ENCODE peak calls at places on chromosomes 5 and 9, in nine cellular contexts. F is HepG2, H is H1, B is lower leg skin, D is suprapubic skin, A is A549, Z is IMR-90, X is uterus, M is sigmoid colon. V is an unnamed sample.

GRCh38 chr5:170538096-170538465 is 34.3 kb downstream of the KCNIP1 start:
- DNase-seq in M (no peak), D (peak; percentile 11), B (peak; percentile 3), Z (no peak), X (no peak), A (no peak), F (no peak), H (no peak), V (no peak)

GRCh38 chr9:86966852-86967511 is 19.7 kb upstream of the GAS1 start:
- DNase-seq in D (no peak), Z (no peak), F (no peak), A (no peak), H (no peak), X (no peak), B (no peak), M (peak; percentile 83), V (no peak)

GRCh38 chr5:54719384-54720306 is 202.1 kb downstream of the SNX18 start:
- DNase-seq in A (no peak), B (no peak), D (no peak), X (no peak), F (no peak), H (peak; percentile 38), M (no peak), Z (peak; percentile 81), V (no peak)

GRCh38 chr9:971901-972511 is 4.4 kb upstream of the DMRT3 start:
- DNase-seq in X (no peak), F (no peak), H (no peak), B (peak; percentile 83), Z (no peak), A (no peak), M (no peak), D (peak; percentile 64), V (no peak)

GRCh38 chr5:138824516-138824915 is 50.6 kb downstream of the LRRTM2 start:
- DNase-seq in Z (peak; percentile 15), B (no peak), X (no peak), M (no peak), H (no peak), D (no peak), F (no peak), A (no peak), V (peak; percentile 88)

GRCh38 chr9:93082841-93083411 is 13.1 kb upstream of the CARD19 start:
- DNase-seq in F (no peak), B (peak; percentile 77), Z (no peak), A (no peak), M (peak; percentile 46), X (peak; percentile 14), D (peak; percentile 50), H (no peak), V (peak; percentile 34)

GRCh38 chr9:13083973-13084528 is 195.4 kb downstream of the MPDZ start:
- DNase-seq in D (no peak), M (no peak), B (no peak), F (no peak), Z (peak; percentile 66), X (no peak), A (no peak), H (no peak), V (no peak)

GRCh38 chr9:84703793-84704192 is 34.3 kb downstream of the NTRK2 start:
- DNase-seq in Z (no peak), D (no peak), H (no peak), M (no peak), B (no peak), X (no peak), F (no peak), A (no peak), V (no peak)

GRCh38 chr5:180797256-180798192 is 5.1 kb downstream of the MGAT1 start:
- DNase-seq in H (no peak), Z (no peak), M (peak; percentile 49), A (no peak), B (no peak), D (no peak), X (no peak), F (no peak), V (no peak)

GRCh38 chr5:135246923-135247795 is 151.9 kb downstream of the MACROH2A1 start:
- DNase-seq in D (peak; percentile 45), Z (peak; percentile 98), H (no peak), A (peak; percentile 86), B (peak; percentile 80), F (no peak), X (peak; percentile 48), M (peak; percentile 64), V (peak; percentile 69)

GRCh38 chr9:109035684-109036423 is 22.6 kb upstream of the CTNNAL1 start:
- DNase-seq in D (no peak), X (peak; percentile 61), M (no peak), B (no peak), Z (peak; percentile 85), F (peak; percentile 90), H (no peak), A (peak; percentile 50), V (peak; percentile 81)

GRCh38 chr9:72353455-72354116 is 11.4 kb downstream of the ZFAND5 start:
- DNase-seq in M (no peak), F (peak; percentile 38), B (no peak), A (no peak), D (no peak), X (no peak), Z (no peak), H (no peak), V (no peak)

GRCh38 chr9:88680505-88681160 is 145.7 kb downstream of the NXNL2 start:
- DNase-seq in A (no peak), D (no peak), F (no peak), Z (peak; percentile 37), H (no peak), M (no peak), B (no peak), X (no peak), V (no peak)

DNA sequence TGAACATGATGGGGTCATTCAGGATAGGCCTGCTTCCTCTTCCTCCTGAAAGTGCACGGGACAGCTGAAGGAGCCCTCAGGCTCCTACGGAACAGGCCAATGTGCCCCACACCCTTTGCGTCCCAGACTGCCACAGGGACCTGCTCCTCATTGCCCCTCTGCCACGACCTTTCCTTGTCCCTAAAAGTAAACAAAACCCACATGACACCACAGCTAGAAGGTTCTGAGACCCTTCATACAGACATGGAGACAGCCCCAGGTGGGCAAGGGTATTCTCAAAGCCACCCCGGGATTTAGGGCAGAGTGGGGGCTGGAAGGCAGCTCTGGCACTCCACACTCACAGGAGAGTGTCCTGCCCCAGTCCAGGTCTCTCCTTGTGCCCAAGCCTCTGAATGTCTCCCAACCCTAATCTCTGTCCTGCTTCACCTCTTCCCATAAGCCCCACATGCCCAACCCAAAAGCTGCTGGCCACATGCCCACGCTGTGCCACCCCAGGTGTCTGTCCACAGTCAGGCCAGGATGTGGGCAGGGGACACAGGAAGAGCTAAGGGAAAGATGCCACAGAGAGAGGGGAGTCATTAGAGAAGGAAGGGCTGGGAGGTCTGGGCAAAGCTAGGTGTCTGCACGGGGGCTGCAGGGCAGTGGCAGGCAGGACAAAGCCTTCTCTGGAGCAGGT is 800 bp downstream of the AMBP start:
- DNase-seq in A (no peak), H (no peak), F (no peak), B (no peak), Z (no peak), D (peak; percentile 33), X (no peak), M (no peak), V (no peak)
- H3K4me3 ChIP-seq in A (no peak overlapping the region), H (no peak overlapping the region), F (peak overlapping the region; percentile 76), B (no peak overlapping the region), Z (no peak overlapping the region), D (no peak overlapping the region), X (no peak overlapping the region), M (no peak overlapping the region), V (no peak overlapping the region)

GRCh38 chr9:136342191-136343120 is 15.1 kb downstream of the GPSM1 start:
- DNase-seq in M (peak; percentile 93), F (no peak), B (peak; percentile 95), X (peak; percentile 82), H (peak; percentile 80), D (no peak), A (no peak), Z (peak; percentile 83), V (peak; percentile 93)
- TF ChIP-seq POLR2A in M (no peak), F (no peak), B (no peak), X (peak; percentile 24), H (peak; percentile 32), D (no peak), A (no peak), Z (no peak), V (no peak)

GRCh38 chr5:10567781-10568321 is 4.0 kb downstream of the ANKRD33B start:
- DNase-seq in Z (peak; percentile 75), D (no peak), A (no peak), F (no peak), M (peak; percentile 49), H (no peak), B (peak; percentile 74), X (peak; percentile 51), V (no peak)

GRCh38 chr5:10564838-10565784 is 1.2 kb downstream of the ANKRD33B start:
- DNase-seq in Z (no peak), A (no peak), M (no peak), X (no peak), H (no peak), D (no peak), B (peak; percentile 89), F (no peak), V (no peak)

GRCh38 chr5:10565785-10566506 is 2.1 kb downstream of the ANKRD33B start:
- DNase-seq in F (no peak), D (no peak), Z (no peak), X (no peak), H (no peak), M (peak; percentile 48), B (peak; percentile 88), A (no peak), V (no peak)

GRCh38 chr5:10567181-10567591 is 3.3 kb downstream of the ANKRD33B start:
- DNase-seq in D (no peak), F (no peak), A (no peak), Z (no peak), B (peak; percentile 80), H (no peak), M (no peak), X (no peak), V (no peak)

GRCh38 chr5:10566556-10567068 is 2.7 kb downstream of the ANKRD33B start:
- DNase-seq in H (no peak), D (no peak), F (no peak), A (no peak), X (no peak), M (no peak), B (peak; percentile 73), Z (no peak), V (no peak)
- H3K4me3 ChIP-seq in H (no peak overlapping the region), D (peak overlapping the region; percentile 81), F (no peak overlapping the region), A (peak overlapping the region; percentile 89), X (peak overlapping the region; percentile 66), M (peak overlapping the region; percentile 52), B (no peak overlapping the region), Z (peak overlapping the region; percentile 99), V (no peak overlapping the region)

GRCh38 chr5:90477073-90477472 is 2.4 kb downstream of the POLR3G start:
- DNase-seq in F (no peak), D (no peak), B (no peak), M (no peak), H (peak; percentile 61), A (no peak), X (no peak), Z (no peak), V (no peak)

GRCh38 chr5:90473321-90474234 is 993 bp downstream of the MBLAC2 start:
- DNase-seq in B (no peak), F (peak; percentile 12), Z (peak; percentile 18), X (peak; percentile 21), D (no peak), M (no peak), H (no peak), A (peak; percentile 14), V (peak; percentile 62)

GRCh38 chr5:90472783-90473182 is 1.8 kb downstream of the MBLAC2 start:
- DNase-seq in A (no peak), X (no peak), B (no peak), H (no peak), D (no peak), Z (no peak), F (no peak), M (no peak), V (no peak)

GRCh38 chr5:90475436-90475980 is 844 bp downstream of the POLR3G start:
- DNase-seq in B (no peak), H (no peak), A (no peak), F (no peak), X (no peak), M (no peak), Z (no peak), D (no peak), V (no peak)

GRCh38 chr5:90474235-90475107 is at the start of the genes MBLAC2 and POLR3G:
- DNase-seq in B (peak; percentile 98), F (peak; percentile 86), D (peak; percentile 94), M (peak; percentile 96), X (peak; percentile 93), Z (peak; percentile 87), H (peak; percentile 84), A (peak; percentile 80), V (peak; percentile 93)
- TF ChIP-seq POLR2A in B (no peak), F (peak; percentile 88), D (no peak), M (peak; percentile 50), X (peak; percentile 79), Z (no peak), H (peak; percentile 81), A (peak; percentile 77), V (peak; percentile 79)

V was measured in adrenal gland.